ENCODE peak calls at places on chromosome 2, in six cellular contexts. F is endothelial cell of umbilical vein, S is body of pancreas, L is IMR-90, Z is uterus, E is HCT116. D is an unnamed sample. For H3K36me3, the result is how much of the 10 kb centered on the place peaks cover.

GRCh38 chr2:147424766-147425165 is 420.1 kb upstream of the ACVR2A start:
- DNase-seq in E (no peak), S (no peak), Z (no peak), F (no peak), L (no peak), D (no peak)

GRCh38 chr2:208142255-208142924 is 3.6 kb downstream of the CRYGB start:
- DNase-seq in Z (no peak), S (no peak), E (no peak), L (peak), F (peak), D (no peak)

GRCh38 chr2:218780026-218780425 is 1.9 kb upstream of the CYP27A1 start:
- DNase-seq in S (no peak), F (no peak), Z (no peak), L (no peak), E (no peak), D (no peak)

GRCh38 chr2:233005096-233005495 is 8.0 kb downstream of the NGEF start:
- DNase-seq in Z (no peak), S (no peak), L (no peak), F (no peak), E (no peak), D (no peak)

GRCh38 chr2:229591611-229592010 is 122.7 kb downstream of the DNER start:
- DNase-seq in L (no peak), S (no peak), Z (no peak), F (no peak), E (no peak), D (no peak)

GRCh38 chr2:20537423-20538307 is 90.8 kb downstream of the RHOB start:
- DNase-seq in Z (no peak), E (no peak), S (no peak), L (no peak), F (no peak), D (no peak)

GRCh38 chr2:215060851-215061541 is 77.4 kb downstream of the ABCA12 start:
- DNase-seq in F (no peak), E (no peak), Z (no peak), S (no peak), L (no peak), D (no peak)

GRCh38 chr2:95695613-95696012 is 103.8 kb downstream of the TRIM43 start:
- DNase-seq in F (no peak), S (peak), L (no peak), Z (peak), E (no peak), D (no peak)

GRCh38 chr2:107008843-107009242 is 122.9 kb upstream of the ST6GAL2 start:
- DNase-seq in E (no peak), F (no peak), Z (no peak), L (no peak), S (no peak), D (no peak)

GRCh38 chr2:73406996-73407395 is 21.4 kb downstream of the ALMS1 start:
- DNase-seq in E (no peak), Z (no peak), L (no peak), F (no peak), S (no peak), D (no peak)

GRCh38 chr2:11582526-11583202 is 48.8 kb downstream of the GREB1 start:
- DNase-seq in Z (peak), F (peak), L (peak), S (peak), E (peak), D (peak)

GRCh38 chr2:41937921-41938708 is 109.7 kb upstream of the PKDCC start:
- DNase-seq in F (no peak), S (no peak), Z (no peak), E (no peak), L (peak), D (no peak)

GRCh38 chr2:175627405-175627804 is 374.7 kb downstream of the LNPK start:
- DNase-seq in Z (no peak), S (no peak), F (no peak), E (no peak), L (no peak), D (no peak)

GRCh38 chr2:42918041-42918440 is 125.7 kb upstream of the HAAO start:
- DNase-seq in Z (no peak), F (no peak), S (no peak), L (no peak), E (no peak), D (no peak)

GRCh38 chr2:156340377-156340776 is 7.9 kb upstream of the NR4A2 start:
- DNase-seq in F (no peak), E (no peak), L (no peak), Z (no peak), S (no peak), D (no peak)

GRCh38 chr2:172097557-172098131 is 5.1 kb downstream of the DLX2 start:
- DNase-seq in S (no peak), F (no peak), L (no peak), E (no peak), Z (no peak), D (no peak)

GRCh38 chr2:6896930-6897759 is 19.6 kb downstream of the RSAD2 start:
- DNase-seq in Z (no peak), L (peak), F (peak), E (peak), S (no peak), D (no peak)

GRCh38 chr2:111671426-111672150 is 212.4 kb downstream of the ANAPC1 start:
- DNase-seq in S (peak), F (peak), L (no peak), Z (peak), E (no peak), D (no peak)

GRCh38 chr2:77513191-77513590 is 9.0 kb downstream of the LRRTM4 start:
- DNase-seq in L (no peak), S (no peak), Z (no peak), F (no peak), E (no peak), D (no peak)

GRCh38 chr2:33777791-33778190 is 178.7 kb upstream of the FAM98A start:
- DNase-seq in E (no peak), F (no peak), S (no peak), Z (no peak), L (no peak), D (no peak)

GRCh38 chr2:173943738-173944137 is 21.4 kb downstream of the SP3 start:
- DNase-seq in E (no peak), Z (no peak), S (no peak), L (no peak), F (no peak), D (no peak)

GRCh38 chr2:10000541-10000940 is 42.8 kb upstream of the KLF11 start:
- DNase-seq in Z (no peak), L (no peak), F (no peak), S (no peak), E (no peak), D (no peak)

GRCh38 chr2:108189316-108189715 is 50.5 kb upstream of the SULT1C3 start:
- DNase-seq in E (no peak), L (no peak), F (no peak), S (no peak), Z (no peak), D (no peak)

GRCh38 chr2:170006592-170007327 is 171.2 kb upstream of the MYO3B start:
- DNase-seq in F (peak), Z (no peak), E (no peak), L (peak), S (peak), D (no peak)

GRCh38 chr2:225556461-225556860 is 157.0 kb downstream of the NYAP2 start:
- DNase-seq in E (no peak), S (no peak), L (no peak), Z (no peak), F (no peak), D (no peak)

GRCh38 chr2:37148325-37148724 is 8.5 kb downstream of the EIF2AK2 start:
- DNase-seq in F (no peak), E (no peak), S (no peak), L (no peak), Z (no peak), D (no peak)
- H3K36me3 ChIP-seq in F (under half), E (under half), S (under half), L (under half), Z (under half), D (under half)

GRCh38 chr2:236551843-236552542 is 17.6 kb upstream of the ACKR3 start:
- DNase-seq in E (no peak), L (no peak), F (no peak), S (no peak), Z (no peak), D (no peak)
- TF ChIP-seq POLR2A in E (no peak), L (no peak), F (no peak), S (no peak), Z (no peak), D (no peak)

GRCh38 chr2:68245672-68246071 is 6.7 kb downstream of the PPP3R1 start:
- DNase-seq in F (no peak), E (no peak), Z (no peak), S (no peak), L (no peak), D (no peak)
- TF ChIP-seq CTCF in F (no peak), E (no peak), Z (no peak), S (no peak), L (no peak), D (no peak)

GRCh38 chr2:122263746-122264145 is 508.3 kb downstream of the TSN start:
- DNase-seq in E (no peak), Z (no peak), S (no peak), F (no peak), L (no peak), D (no peak)

GRCh38 chr2:122273785-122274419 is 518.5 kb downstream of the TSN start:
- DNase-seq in S (no peak), Z (no peak), F (no peak), L (no peak), E (no peak), D (no peak)

GRCh38 chr2:122267947-122268346 is 512.5 kb downstream of the TSN start:
- DNase-seq in F (no peak), S (no peak), L (no peak), Z (no peak), E (no peak), D (no peak)
- H3K36me3 ChIP-seq in F (under half), S (under half), L (under half), Z (under half), E (under half), D (under half)

GRCh38 chr2:23532311-23533013 is 147.5 kb downstream of the KLHL29 start:
- DNase-seq in Z (peak), F (no peak), L (no peak), S (no peak), E (no peak), D (peak)
- TF ChIP-seq POLR2A in Z (no peak), F (no peak), L (no peak), S (no peak), E (no peak), D (no peak)

D was measured in ovary.